ENCODE peak calls at places on chromosomes 7 and 10, in eight cellular contexts. One of them, this sample, is unnamed. For H3K27me3, the result is how much of the 10 kb centered on the place peaks cover.

GRCh38 chr10:5234106-5234877 is 37.7 kb downstream of the AKR1C4 start:
- DNase-seq in psoas muscle: no peak
- DNase-seq in cardiac muscle cell: peak
- DNase-seq in sigmoid colon: no peak
- DNase-seq in tibial artery: no peak
- DNase-seq in left lung: no peak
- DNase-seq in mesendoderm: no peak
- DNase-seq in neural progenitor cell: no peak
- DNase-seq in this sample: no peak

GRCh38 chr7:132469264-132469663 is 107.0 kb downstream of the PLXNA4 start:
- DNase-seq in psoas muscle: no peak
- DNase-seq in cardiac muscle cell: no peak
- DNase-seq in sigmoid colon: no peak
- DNase-seq in tibial artery: no peak
- DNase-seq in left lung: no peak
- DNase-seq in mesendoderm: no peak
- DNase-seq in neural progenitor cell: no peak
- DNase-seq in this sample: no peak

GRCh38 chr10:37269554-37270256 is 144.3 kb downstream of the ANKRD30A start:
- DNase-seq in psoas muscle: no peak
- DNase-seq in cardiac muscle cell: no peak
- DNase-seq in sigmoid colon: no peak
- DNase-seq in tibial artery: no peak
- DNase-seq in left lung: no peak
- DNase-seq in mesendoderm: no peak
- DNase-seq in neural progenitor cell: no peak
- DNase-seq in this sample: no peak

GRCh38 chr10:34526186-34526585 is 288.9 kb downstream of the PARD3 start:
- DNase-seq in psoas muscle: no peak
- DNase-seq in cardiac muscle cell: peak
- DNase-seq in sigmoid colon: no peak
- DNase-seq in tibial artery: no peak
- DNase-seq in left lung: no peak
- DNase-seq in mesendoderm: peak
- DNase-seq in neural progenitor cell: no peak
- DNase-seq in this sample: no peak

GRCh38 chr10:13705526-13706169 is 118.9 kb downstream of the PRPF18 start:
- DNase-seq in psoas muscle: no peak
- DNase-seq in cardiac muscle cell: peak
- DNase-seq in sigmoid colon: no peak
- DNase-seq in tibial artery: no peak
- DNase-seq in left lung: no peak
- DNase-seq in mesendoderm: no peak
- DNase-seq in neural progenitor cell: no peak
- DNase-seq in this sample: no peak

GRCh38 chr10:49177391-49178355 is 10.5 kb downstream of the TMEM273 start:
- DNase-seq in psoas muscle: peak
- DNase-seq in cardiac muscle cell: peak
- DNase-seq in sigmoid colon: no peak
- DNase-seq in tibial artery: peak
- DNase-seq in left lung: peak
- DNase-seq in mesendoderm: no peak
- DNase-seq in neural progenitor cell: no peak
- DNase-seq in this sample: no peak

GRCh38 chr7:151615058-151615457 is 95.4 kb upstream of the RHEB start:
- DNase-seq in psoas muscle: no peak
- DNase-seq in cardiac muscle cell: no peak
- DNase-seq in sigmoid colon: no peak
- DNase-seq in tibial artery: no peak
- DNase-seq in left lung: no peak
- DNase-seq in mesendoderm: no peak
- DNase-seq in neural progenitor cell: no peak
- DNase-seq in this sample: no peak

GRCh38 chr10:61896854-61897661 is 4.4 kb upstream of the ARID5B start:
- DNase-seq in psoas muscle: peak
- DNase-seq in cardiac muscle cell: peak
- DNase-seq in sigmoid colon: peak
- DNase-seq in tibial artery: peak
- DNase-seq in left lung: peak
- DNase-seq in mesendoderm: peak
- DNase-seq in neural progenitor cell: peak
- DNase-seq in this sample: peak

GRCh38 chr7:99109108-99110051 is 34.5 kb downstream of the SMURF1 start:
- DNase-seq in psoas muscle: peak
- DNase-seq in cardiac muscle cell: no peak
- DNase-seq in sigmoid colon: no peak
- DNase-seq in tibial artery: peak
- DNase-seq in left lung: peak
- DNase-seq in mesendoderm: no peak
- DNase-seq in neural progenitor cell: no peak
- DNase-seq in this sample: no peak

GRCh38 chr10:69088801-69089501 is 1.0 kb downstream of the SRGN start:
- DNase-seq in psoas muscle: no peak
- DNase-seq in cardiac muscle cell: peak
- DNase-seq in sigmoid colon: no peak
- DNase-seq in tibial artery: no peak
- DNase-seq in left lung: no peak
- DNase-seq in mesendoderm: no peak
- DNase-seq in neural progenitor cell: no peak
- DNase-seq in this sample: no peak

GRCh38 chr10:11088709-11089108 is 71.0 kb downstream of the CELF2 start:
- DNase-seq in psoas muscle: no peak
- DNase-seq in cardiac muscle cell: no peak
- DNase-seq in sigmoid colon: no peak
- DNase-seq in tibial artery: no peak
- DNase-seq in left lung: no peak
- DNase-seq in mesendoderm: no peak
- DNase-seq in neural progenitor cell: no peak
- DNase-seq in this sample: no peak

GRCh38 chr7:43650457-43651052 is 67.6 kb downstream of the STK17A start:
- DNase-seq in psoas muscle: no peak
- DNase-seq in cardiac muscle cell: peak
- DNase-seq in sigmoid colon: no peak
- DNase-seq in tibial artery: no peak
- DNase-seq in left lung: no peak
- DNase-seq in mesendoderm: peak
- DNase-seq in neural progenitor cell: no peak
- DNase-seq in this sample: no peak

GRCh38 chr10:115092555-115093285 is 445 bp upstream of the ATRNL1 start:
- DNase-seq in psoas muscle: peak
- DNase-seq in cardiac muscle cell: peak
- DNase-seq in sigmoid colon: no peak
- DNase-seq in tibial artery: no peak
- DNase-seq in left lung: peak
- DNase-seq in mesendoderm: peak
- DNase-seq in neural progenitor cell: peak
- DNase-seq in this sample: peak

GRCh38 chr7:15557186-15557585 is 4.6 kb downstream of the AGMO start:
- DNase-seq in psoas muscle: no peak
- DNase-seq in cardiac muscle cell: no peak
- DNase-seq in sigmoid colon: no peak
- DNase-seq in tibial artery: no peak
- DNase-seq in left lung: no peak
- DNase-seq in mesendoderm: no peak
- DNase-seq in neural progenitor cell: no peak
- DNase-seq in this sample: no peak
- H3K27ac ChIP-seq in psoas muscle: peak
- H3K27ac ChIP-seq in cardiac muscle cell: no peak
- H3K27ac ChIP-seq in sigmoid colon: no peak
- H3K27ac ChIP-seq in tibial artery: peak
- H3K27ac ChIP-seq in left lung: no peak
- H3K27ac ChIP-seq in mesendoderm: no peak
- H3K27ac ChIP-seq in neural progenitor cell: no peak
- H3K27ac ChIP-seq in this sample: no peak

DNA sequence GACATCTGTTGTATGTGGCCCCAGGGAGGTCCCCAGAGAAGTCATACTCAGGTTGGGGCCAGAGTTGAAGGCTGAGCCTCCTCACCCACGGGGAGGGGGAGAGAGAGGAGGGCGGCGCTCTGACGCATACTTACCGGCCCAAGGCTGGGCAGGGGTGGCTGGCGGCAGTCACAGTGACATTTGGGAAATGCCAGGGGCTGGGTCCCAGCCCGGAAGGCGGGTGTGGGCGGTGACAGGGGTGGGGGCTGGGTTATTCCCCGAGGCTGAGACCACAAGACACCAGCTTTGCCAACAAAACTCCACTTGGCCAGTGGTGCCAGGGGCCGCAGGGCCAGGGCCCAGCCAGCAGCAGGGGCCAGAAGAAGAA is 41.1 kb downstream of the RASGEF1A start:
- DNase-seq in psoas muscle: peak
- DNase-seq in cardiac muscle cell: no peak
- DNase-seq in sigmoid colon: peak
- DNase-seq in tibial artery: no peak
- DNase-seq in left lung: peak
- DNase-seq in mesendoderm: no peak
- DNase-seq in neural progenitor cell: no peak
- DNase-seq in this sample: no peak
- H3K27me3 ChIP-seq in psoas muscle: under half
- H3K27me3 ChIP-seq in cardiac muscle cell: half or more
- H3K27me3 ChIP-seq in sigmoid colon: under half
- H3K27me3 ChIP-seq in tibial artery: half or more
- H3K27me3 ChIP-seq in left lung: under half
- H3K27me3 ChIP-seq in mesendoderm: under half
- H3K27me3 ChIP-seq in neural progenitor cell: under half
- H3K27me3 ChIP-seq in this sample: under half

DNA sequence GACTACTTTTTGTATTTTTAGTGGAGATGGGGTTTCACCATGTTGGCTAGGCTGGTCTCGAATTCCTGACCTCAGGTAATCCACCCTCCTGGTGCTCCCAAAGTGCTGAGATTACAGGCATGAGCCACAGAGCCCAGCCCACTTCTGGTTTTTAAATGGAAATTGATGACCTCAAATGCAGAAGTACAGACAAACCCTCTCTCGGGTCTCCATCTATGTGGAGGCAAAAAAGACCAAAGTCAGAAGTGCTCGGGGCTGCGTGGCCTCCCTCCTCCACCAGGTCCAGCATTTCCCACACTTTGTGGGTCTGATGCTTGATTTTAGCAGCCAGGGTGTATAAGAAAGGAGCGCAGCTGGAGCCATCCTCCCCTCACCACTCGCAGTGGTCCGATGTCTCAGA is 187.3 kb upstream of the AUTS2 start:
- DNase-seq in psoas muscle: no peak
- DNase-seq in cardiac muscle cell: no peak
- DNase-seq in sigmoid colon: no peak
- DNase-seq in tibial artery: no peak
- DNase-seq in left lung: no peak
- DNase-seq in mesendoderm: no peak
- DNase-seq in neural progenitor cell: no peak
- DNase-seq in this sample: no peak
- H3K27ac ChIP-seq in psoas muscle: no peak
- H3K27ac ChIP-seq in cardiac muscle cell: no peak
- H3K27ac ChIP-seq in sigmoid colon: no peak
- H3K27ac ChIP-seq in tibial artery: no peak
- H3K27ac ChIP-seq in left lung: no peak
- H3K27ac ChIP-seq in mesendoderm: no peak
- H3K27ac ChIP-seq in neural progenitor cell: no peak
- H3K27ac ChIP-seq in this sample: no peak

DNA sequence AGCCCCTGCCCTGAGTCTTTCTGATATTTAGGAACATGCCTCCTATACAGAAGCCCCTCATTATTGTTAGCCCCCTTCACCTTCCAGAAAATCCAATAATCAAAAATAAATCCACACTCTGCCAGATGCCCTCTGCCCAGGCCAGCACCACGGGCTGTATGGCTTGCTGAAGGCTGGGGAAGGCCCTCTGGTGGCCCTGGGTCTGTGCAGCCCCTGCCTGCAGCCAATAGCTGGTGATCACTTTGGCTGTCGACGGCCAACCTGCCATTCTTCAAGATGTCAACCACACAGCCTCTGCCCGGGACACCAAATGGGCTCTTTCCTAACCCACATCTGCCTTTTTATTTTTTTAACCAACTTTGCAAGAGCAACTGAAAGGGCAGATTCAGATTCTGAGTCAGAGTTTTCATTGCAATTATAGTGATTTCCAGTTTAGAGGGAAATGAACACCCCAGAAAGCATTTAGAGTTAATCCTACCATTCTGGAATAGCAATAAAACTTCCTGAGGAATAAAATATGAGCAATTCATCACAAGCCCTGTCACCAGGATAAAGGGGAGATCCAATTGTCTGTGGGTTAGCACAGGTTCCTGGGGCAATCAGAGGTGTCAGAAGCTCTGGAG is 211.4 kb downstream of the GRID1 start:
- DNase-seq in psoas muscle: no peak
- DNase-seq in cardiac muscle cell: no peak
- DNase-seq in sigmoid colon: no peak
- DNase-seq in tibial artery: no peak
- DNase-seq in left lung: no peak
- DNase-seq in mesendoderm: peak
- DNase-seq in neural progenitor cell: peak
- DNase-seq in this sample: peak
- H3K27me3 ChIP-seq in psoas muscle: under half
- H3K27me3 ChIP-seq in cardiac muscle cell: under half
- H3K27me3 ChIP-seq in sigmoid colon: under half
- H3K27me3 ChIP-seq in tibial artery: under half
- H3K27me3 ChIP-seq in left lung: under half
- H3K27me3 ChIP-seq in mesendoderm: under half
- H3K27me3 ChIP-seq in neural progenitor cell: under half
- H3K27me3 ChIP-seq in this sample: under half

GRCh38 chr7:19413444-19413965 is 268.3 kb upstream of the FERD3L start:
- DNase-seq in psoas muscle: no peak
- DNase-seq in cardiac muscle cell: no peak
- DNase-seq in sigmoid colon: no peak
- DNase-seq in tibial artery: no peak
- DNase-seq in left lung: no peak
- DNase-seq in mesendoderm: no peak
- DNase-seq in neural progenitor cell: no peak
- DNase-seq in this sample: no peak
- H3K27ac ChIP-seq in psoas muscle: no peak
- H3K27ac ChIP-seq in cardiac muscle cell: no peak
- H3K27ac ChIP-seq in sigmoid colon: no peak
- H3K27ac ChIP-seq in tibial artery: no peak
- H3K27ac ChIP-seq in left lung: no peak
- H3K27ac ChIP-seq in mesendoderm: no peak
- H3K27ac ChIP-seq in neural progenitor cell: no peak
- H3K27ac ChIP-seq in this sample: no peak

GRCh38 chr10:103513383-103514060 is 20.0 kb downstream of the NEURL1 start:
- DNase-seq in psoas muscle: no peak
- DNase-seq in cardiac muscle cell: no peak
- DNase-seq in sigmoid colon: no peak
- DNase-seq in tibial artery: no peak
- DNase-seq in left lung: no peak
- DNase-seq in mesendoderm: no peak
- DNase-seq in neural progenitor cell: no peak
- DNase-seq in this sample: no peak
- H3K27me3 ChIP-seq in psoas muscle: under half
- H3K27me3 ChIP-seq in cardiac muscle cell: under half
- H3K27me3 ChIP-seq in sigmoid colon: under half
- H3K27me3 ChIP-seq in tibial artery: under half
- H3K27me3 ChIP-seq in left lung: under half
- H3K27me3 ChIP-seq in mesendoderm: under half
- H3K27me3 ChIP-seq in neural progenitor cell: under half
- H3K27me3 ChIP-seq in this sample: under half

This sample was measured in endodermal cell.